ENCODE peak calls at places on chromosome 20, in nine cellular contexts. K, V, Z, R, T, G, F, Y and C are unnamed samples.
A peak's percentile ranks its signal among the peaks of the same experiment; 100 is the strongest.

GRCh38 chr20:23536601-23537000 is 31.7 kb downstream of the CST9L start:
- DNase-seq in K (no peak), V (no peak), Z (no peak), R (no peak), T (no peak), G (no peak), F (no peak), Y (no peak), C (no peak)

GRCh38 chr20:21102252-21102609 is 3.9 kb downstream of the LINC00237 start:
- DNase-seq in K (no peak), V (no peak), Z (peak; percentile 52), R (no peak), T (no peak), G (peak; percentile 42), F (no peak), Y (no peak), C (no peak)

GRCh38 chr20:57308451-57309410 is 20.9 kb upstream of the SPO11 start:
- DNase-seq in K (no peak), V (no peak), Z (no peak), R (peak; percentile 48), T (no peak), G (no peak), F (no peak), Y (no peak), C (no peak)

GRCh38 chr20:51659491-51660050 is 108.6 kb downstream of the ATP9A start:
- DNase-seq in K (no peak), V (no peak), Z (no peak), R (no peak), T (no peak), G (no peak), F (no peak), Y (no peak), C (no peak)

GRCh38 chr20:18853946-18854646 is 40.5 kb downstream of the SCP2D1 start:
- DNase-seq in K (no peak), V (no peak), Z (no peak), R (no peak), T (no peak), G (no peak), F (no peak), Y (no peak), C (no peak)

GRCh38 chr20:49823152-49823847 is 10.7 kb downstream of the SLC9A8 start:
- DNase-seq in K (no peak), V (no peak), Z (no peak), R (no peak), T (no peak), G (no peak), F (no peak), Y (no peak), C (no peak)

GRCh38 chr20:57322476-57322875 is 7.1 kb upstream of the SPO11 start:
- DNase-seq in K (no peak), V (no peak), Z (no peak), R (no peak), T (no peak), G (no peak), F (no peak), Y (no peak), C (no peak)

GRCh38 chr20:62501801-62502495 is 26.2 kb upstream of the GATA5 start:
- DNase-seq in K (peak; percentile 33), V (peak; percentile 53), Z (peak; percentile 79), R (no peak), T (no peak), G (no peak), F (no peak), Y (peak; percentile 46), C (no peak)

GRCh38 chr20:21613512-21613911 is 92.0 kb upstream of the PAX1 start:
- DNase-seq in K (no peak), V (no peak), Z (peak; percentile 79), R (no peak), T (peak; percentile 11), G (peak; percentile 8), F (peak; percentile 26), Y (no peak), C (no peak)

GRCh38 chr20:14235355-14235754 is 102.1 kb downstream of the FLRT3 start:
- DNase-seq in K (no peak), V (peak; percentile 43), Z (no peak), R (no peak), T (no peak), G (no peak), F (no peak), Y (peak; percentile 43), C (no peak)

GRCh38 chr20:21450572-21450971 is 53.2 kb upstream of the NKX2-4 start:
- DNase-seq in K (no peak), V (no peak), Z (no peak), R (no peak), T (no peak), G (no peak), F (no peak), Y (peak; percentile 22), C (no peak)

GRCh38 chr20:58976095-58976730 is 4.8 kb upstream of the NELFCD start:
- DNase-seq in K (no peak), V (no peak), Z (no peak), R (no peak), T (no peak), G (no peak), F (no peak), Y (no peak), C (no peak)

GRCh38 chr20:3479025-3479424 is 8.2 kb downstream of the ATRN start:
- DNase-seq in K (no peak), V (no peak), Z (no peak), R (no peak), T (no peak), G (no peak), F (no peak), Y (no peak), C (no peak)

GRCh38 chr20:23434521-23435313 is 4.8 kb upstream of the CSTL1 start:
- DNase-seq in K (no peak), V (no peak), Z (no peak), R (no peak), T (no peak), G (no peak), F (no peak), Y (no peak), C (no peak)

GRCh38 chr20:5030348-5031205 is 29.3 kb upstream of the SLC23A2 start:
- DNase-seq in K (no peak), V (no peak), Z (no peak), R (no peak), T (no peak), G (no peak), F (no peak), Y (no peak), C (no peak)

GRCh38 chr20:35463455-35464300 is 8.3 kb downstream of the CEP250 start:
- DNase-seq in K (peak; percentile 71), V (peak; percentile 59), Z (peak; percentile 80), R (no peak), T (no peak), G (peak; percentile 44), F (peak; percentile 58), Y (peak; percentile 74), C (peak; percentile 71)

DNA sequence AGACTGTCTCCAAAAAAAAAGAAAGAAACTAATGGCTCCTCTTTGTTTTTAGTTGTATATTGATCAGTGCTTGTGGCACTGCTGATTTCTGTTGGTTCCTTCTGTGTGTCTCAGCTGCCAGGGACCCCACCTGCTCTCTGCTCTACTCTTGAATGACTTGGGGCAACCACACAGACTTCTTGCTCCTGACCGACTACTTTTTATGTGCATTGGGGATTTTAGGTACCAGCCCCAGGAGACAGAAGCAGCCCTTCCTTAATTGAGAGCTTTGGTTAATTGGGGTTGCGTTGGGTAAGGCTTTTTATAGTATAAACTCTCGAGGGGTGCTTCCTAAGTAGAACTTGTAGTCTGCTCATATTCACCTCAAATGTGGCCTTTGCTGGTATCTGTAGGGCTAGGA is 6.9 kb downstream of the STK35 start:
- DNase-seq in K (no peak), V (no peak), Z (no peak), R (no peak), T (no peak), G (no peak), F (no peak), Y (no peak), C (no peak)
- H3K27ac ChIP-seq in K (no peak overlapping the region), V (no peak overlapping the region), Z (no peak overlapping the region), R (no peak overlapping the region), T (no peak overlapping the region), G (no peak overlapping the region), F (no peak overlapping the region), Y (peak overlapping the region; percentile 30), C (no peak overlapping the region)

GRCh38 chr20:10745790-10746189 is 72.0 kb upstream of the JAG1 start:
- DNase-seq in K (no peak), V (no peak), Z (no peak), R (no peak), T (no peak), G (no peak), F (no peak), Y (no peak), C (no peak)
- H3K27ac ChIP-seq in K (no peak overlapping the region), V (no peak overlapping the region), Z (no peak overlapping the region), R (peak overlapping the region; percentile 44), T (no peak overlapping the region), G (no peak overlapping the region), F (no peak overlapping the region), Y (no peak overlapping the region), C (no peak overlapping the region)

DNA sequence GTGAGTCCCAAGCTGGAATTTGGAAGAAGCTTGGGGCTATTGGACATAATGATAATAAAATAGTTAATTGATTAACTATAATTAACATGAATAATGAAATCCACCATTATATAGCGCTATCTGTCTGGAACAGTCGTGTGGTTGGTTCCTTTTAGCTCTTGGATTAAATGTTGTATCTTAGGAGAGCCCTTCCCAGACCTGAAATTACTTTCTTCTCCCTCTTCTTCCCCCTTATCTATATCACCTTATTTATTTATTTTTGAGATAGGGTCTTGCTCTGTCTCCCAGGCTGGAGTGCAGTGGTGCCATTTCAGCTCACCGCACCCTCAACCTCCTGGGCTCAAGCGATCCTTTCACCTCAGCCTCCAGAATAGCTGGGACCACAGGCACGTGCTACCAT is 64.6 kb downstream of the NCOA3 start:
- DNase-seq in K (no peak), V (no peak), Z (no peak), R (no peak), T (no peak), G (no peak), F (no peak), Y (no peak), C (no peak)
- H3K27ac ChIP-seq in K (no peak overlapping the region), V (no peak overlapping the region), Z (no peak overlapping the region), R (peak overlapping the region; percentile 34), T (no peak overlapping the region), G (no peak overlapping the region), F (no peak overlapping the region), Y (no peak overlapping the region), C (no peak overlapping the region)

GRCh38 chr20:24775966-24776365 is 173.1 kb upstream of the CST7 start:
- DNase-seq in K (no peak), V (no peak), Z (no peak), R (no peak), T (no peak), G (no peak), F (no peak), Y (no peak), C (no peak)

GRCh38 chr20:24776755-24777271 is 172.3 kb upstream of the CST7 start:
- DNase-seq in K (no peak), V (no peak), Z (no peak), R (peak; percentile 33), T (no peak), G (no peak), F (peak; percentile 11), Y (no peak), C (no peak)

GRCh38 chr20:24778585-24779031 is 170.5 kb upstream of the CST7 start:
- DNase-seq in K (no peak), V (no peak), Z (no peak), R (peak; percentile 60), T (peak; percentile 53), G (peak; percentile 70), F (peak; percentile 81), Y (no peak), C (no peak)

GRCh38 chr20:24779166-24779565 is 169.9 kb upstream of the CST7 start:
- DNase-seq in K (no peak), V (no peak), Z (peak; percentile 60), R (peak; percentile 39), T (no peak), G (no peak), F (no peak), Y (no peak), C (no peak)

GRCh38 chr20:24777746-24778145 is 171.3 kb upstream of the CST7 start:
- DNase-seq in K (no peak), V (no peak), Z (no peak), R (no peak), T (no peak), G (no peak), F (no peak), Y (no peak), C (no peak)
- H3K27ac ChIP-seq in K (no peak overlapping the region), V (no peak overlapping the region), Z (no peak overlapping the region), R (no peak overlapping the region), T (no peak overlapping the region), G (no peak overlapping the region), F (no peak overlapping the region), Y (peak overlapping the region; percentile 15), C (no peak overlapping the region)